ENCODE peak calls at places on chromosome 3, in nine cellular contexts. One of them, this sample, is unnamed. For H3K36me3, the result is how much of the 10 kb centered on the place peaks cover.

GRCh38 chr3:9622438-9622837 is 26.9 kb upstream of the MTMR14 start:
- DNase-seq in cardiac muscle cell: no peak
- DNase-seq in psoas muscle: no peak
- DNase-seq in endothelial cell of umbilical vein: no peak
- DNase-seq in H7: no peak
- DNase-seq in Caco-2: peak
- DNase-seq in tibial nerve: no peak
- DNase-seq in PC-3: peak
- DNase-seq in hepatocyte: no peak
- DNase-seq in this sample: no peak

GRCh38 chr3:158659454-158660237 is 12.8 kb downstream of the LXN start:
- DNase-seq in cardiac muscle cell: peak
- DNase-seq in PC-3: peak
- DNase-seq in Caco-2: peak
- DNase-seq in psoas muscle: peak
- DNase-seq in endothelial cell of umbilical vein: peak
- DNase-seq in tibial nerve: peak
- DNase-seq in hepatocyte: peak
- DNase-seq in H7: peak
- DNase-seq in this sample: peak

GRCh38 chr3:98602078-98602678 is 8.8 kb upstream of the CPOX start:
- DNase-seq in psoas muscle: no peak
- DNase-seq in hepatocyte: peak
- DNase-seq in cardiac muscle cell: peak
- DNase-seq in Caco-2: peak
- DNase-seq in H7: peak
- DNase-seq in PC-3: peak
- DNase-seq in tibial nerve: peak
- DNase-seq in endothelial cell of umbilical vein: peak
- DNase-seq in this sample: peak

GRCh38 chr3:15428539-15428938 is 1.1 kb downstream of the EAF1 start:
- DNase-seq in psoas muscle: no peak
- DNase-seq in endothelial cell of umbilical vein: peak
- DNase-seq in hepatocyte: peak
- DNase-seq in Caco-2: no peak
- DNase-seq in tibial nerve: no peak
- DNase-seq in cardiac muscle cell: no peak
- DNase-seq in PC-3: peak
- DNase-seq in H7: no peak
- DNase-seq in this sample: peak

GRCh38 chr3:49553320-49553689 is 972 bp upstream of the BSN start:
- DNase-seq in H7: no peak
- DNase-seq in cardiac muscle cell: no peak
- DNase-seq in hepatocyte: no peak
- DNase-seq in Caco-2: no peak
- DNase-seq in PC-3: no peak
- DNase-seq in psoas muscle: no peak
- DNase-seq in endothelial cell of umbilical vein: no peak
- DNase-seq in tibial nerve: no peak
- DNase-seq in this sample: no peak

GRCh38 chr3:47578119-47578630 is 490 bp downstream of the CSPG5 start:
- DNase-seq in PC-3: no peak
- DNase-seq in tibial nerve: no peak
- DNase-seq in hepatocyte: peak
- DNase-seq in H7: peak
- DNase-seq in Caco-2: peak
- DNase-seq in endothelial cell of umbilical vein: no peak
- DNase-seq in psoas muscle: peak
- DNase-seq in cardiac muscle cell: peak
- DNase-seq in this sample: peak

GRCh38 chr3:30124435-30125390 is 481.7 kb upstream of the TGFBR2 start:
- DNase-seq in hepatocyte: peak
- DNase-seq in Caco-2: no peak
- DNase-seq in endothelial cell of umbilical vein: no peak
- DNase-seq in cardiac muscle cell: peak
- DNase-seq in tibial nerve: no peak
- DNase-seq in H7: no peak
- DNase-seq in psoas muscle: no peak
- DNase-seq in PC-3: peak
- DNase-seq in this sample: peak

GRCh38 chr3:42501681-42502428 is 588 bp upstream of the VIPR1 start:
- DNase-seq in cardiac muscle cell: peak
- DNase-seq in endothelial cell of umbilical vein: peak
- DNase-seq in PC-3: peak
- DNase-seq in psoas muscle: peak
- DNase-seq in Caco-2: peak
- DNase-seq in hepatocyte: peak
- DNase-seq in H7: peak
- DNase-seq in tibial nerve: no peak
- DNase-seq in this sample: peak

GRCh38 chr3:71305246-71306206 is 278.0 kb downstream of the FOXP1 start:
- DNase-seq in Caco-2: peak
- DNase-seq in tibial nerve: peak
- DNase-seq in cardiac muscle cell: peak
- DNase-seq in H7: peak
- DNase-seq in endothelial cell of umbilical vein: peak
- DNase-seq in psoas muscle: peak
- DNase-seq in PC-3: peak
- DNase-seq in hepatocyte: peak
- DNase-seq in this sample: peak

GRCh38 chr3:180802837-180803236 is 109.6 kb upstream of the FXR1 start:
- DNase-seq in psoas muscle: no peak
- DNase-seq in cardiac muscle cell: peak
- DNase-seq in H7: no peak
- DNase-seq in tibial nerve: no peak
- DNase-seq in hepatocyte: peak
- DNase-seq in Caco-2: peak
- DNase-seq in endothelial cell of umbilical vein: peak
- DNase-seq in PC-3: peak
- DNase-seq in this sample: peak

GRCh38 chr3:111714305-111714704 is 119.2 kb upstream of the ZBED2 start:
- DNase-seq in Caco-2: no peak
- DNase-seq in psoas muscle: no peak
- DNase-seq in H7: peak
- DNase-seq in endothelial cell of umbilical vein: no peak
- DNase-seq in hepatocyte: no peak
- DNase-seq in PC-3: peak
- DNase-seq in tibial nerve: no peak
- DNase-seq in cardiac muscle cell: peak
- DNase-seq in this sample: no peak

GRCh38 chr3:294581-294980 is 98.0 kb downstream of the CHL1 start:
- DNase-seq in hepatocyte: no peak
- DNase-seq in PC-3: peak
- DNase-seq in Caco-2: no peak
- DNase-seq in cardiac muscle cell: no peak
- DNase-seq in psoas muscle: no peak
- DNase-seq in H7: no peak
- DNase-seq in endothelial cell of umbilical vein: no peak
- DNase-seq in tibial nerve: no peak
- DNase-seq in this sample: no peak

GRCh38 chr3:45105855-45106655 is 40.1 kb downstream of the CDCP1 start:
- DNase-seq in cardiac muscle cell: no peak
- DNase-seq in H7: no peak
- DNase-seq in PC-3: peak
- DNase-seq in endothelial cell of umbilical vein: peak
- DNase-seq in tibial nerve: no peak
- DNase-seq in hepatocyte: no peak
- DNase-seq in Caco-2: no peak
- DNase-seq in psoas muscle: no peak
- DNase-seq in this sample: no peak

GRCh38 chr3:45110185-45110833 is 35.9 kb downstream of the CDCP1 start:
- DNase-seq in Caco-2: no peak
- DNase-seq in psoas muscle: no peak
- DNase-seq in cardiac muscle cell: no peak
- DNase-seq in PC-3: no peak
- DNase-seq in tibial nerve: no peak
- DNase-seq in endothelial cell of umbilical vein: no peak
- DNase-seq in hepatocyte: peak
- DNase-seq in H7: no peak
- DNase-seq in this sample: peak

GRCh38 chr3:45112939-45113338 is 33.2 kb downstream of the CDCP1 start:
- DNase-seq in Caco-2: no peak
- DNase-seq in tibial nerve: no peak
- DNase-seq in psoas muscle: no peak
- DNase-seq in cardiac muscle cell: no peak
- DNase-seq in endothelial cell of umbilical vein: no peak
- DNase-seq in PC-3: peak
- DNase-seq in hepatocyte: no peak
- DNase-seq in H7: no peak
- DNase-seq in this sample: no peak

GRCh38 chr3:45106874-45107273 is 39.3 kb downstream of the CDCP1 start:
- DNase-seq in H7: no peak
- DNase-seq in PC-3: no peak
- DNase-seq in hepatocyte: no peak
- DNase-seq in Caco-2: no peak
- DNase-seq in endothelial cell of umbilical vein: no peak
- DNase-seq in tibial nerve: no peak
- DNase-seq in cardiac muscle cell: no peak
- DNase-seq in psoas muscle: no peak
- DNase-seq in this sample: no peak

DNA sequence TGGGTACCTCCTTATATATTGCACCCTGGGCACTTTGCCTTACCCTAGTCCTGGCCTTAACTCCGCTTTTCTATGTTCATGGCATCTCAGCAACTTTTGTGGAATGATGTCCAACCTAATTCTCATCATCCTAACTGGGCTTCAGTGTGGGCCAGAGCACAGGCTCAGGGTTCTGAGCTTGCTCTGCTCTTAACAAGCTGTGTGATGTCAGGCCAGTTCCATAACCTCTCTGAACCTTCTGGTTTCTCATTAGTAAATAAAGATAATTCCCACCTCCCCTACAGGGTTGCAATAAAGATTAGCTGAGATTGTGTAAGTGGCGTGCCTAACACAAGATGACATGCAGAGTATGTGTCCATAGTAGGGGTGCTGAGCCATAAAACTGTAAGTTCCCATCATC is 36.4 kb downstream of the CDCP1 start:
- DNase-seq in hepatocyte: no peak
- DNase-seq in PC-3: no peak
- DNase-seq in cardiac muscle cell: no peak
- DNase-seq in H7: no peak
- DNase-seq in Caco-2: no peak
- DNase-seq in psoas muscle: no peak
- DNase-seq in endothelial cell of umbilical vein: no peak
- DNase-seq in tibial nerve: no peak
- DNase-seq in this sample: no peak
- H3K36me3 ChIP-seq in hepatocyte: under half
- H3K36me3 ChIP-seq in PC-3: half or more
- H3K36me3 ChIP-seq in cardiac muscle cell: under half
- H3K36me3 ChIP-seq in H7: under half
- H3K36me3 ChIP-seq in Caco-2: under half
- H3K36me3 ChIP-seq in psoas muscle: under half
- H3K36me3 ChIP-seq in endothelial cell of umbilical vein: under half
- H3K36me3 ChIP-seq in tibial nerve: under half
- H3K36me3 ChIP-seq in this sample: under half

GRCh38 chr3:78717042-78717441 is 1050.8 kb downstream of the ROBO1 start:
- DNase-seq in H7: no peak
- DNase-seq in hepatocyte: no peak
- DNase-seq in Caco-2: no peak
- DNase-seq in PC-3: no peak
- DNase-seq in endothelial cell of umbilical vein: no peak
- DNase-seq in cardiac muscle cell: no peak
- DNase-seq in psoas muscle: no peak
- DNase-seq in tibial nerve: no peak
- DNase-seq in this sample: no peak
- H3K36me3 ChIP-seq in H7: under half
- H3K36me3 ChIP-seq in hepatocyte: under half
- H3K36me3 ChIP-seq in Caco-2: under half
- H3K36me3 ChIP-seq in PC-3: under half
- H3K36me3 ChIP-seq in endothelial cell of umbilical vein: under half
- H3K36me3 ChIP-seq in cardiac muscle cell: under half
- H3K36me3 ChIP-seq in psoas muscle: under half
- H3K36me3 ChIP-seq in tibial nerve: under half
- H3K36me3 ChIP-seq in this sample: under half

DNA sequence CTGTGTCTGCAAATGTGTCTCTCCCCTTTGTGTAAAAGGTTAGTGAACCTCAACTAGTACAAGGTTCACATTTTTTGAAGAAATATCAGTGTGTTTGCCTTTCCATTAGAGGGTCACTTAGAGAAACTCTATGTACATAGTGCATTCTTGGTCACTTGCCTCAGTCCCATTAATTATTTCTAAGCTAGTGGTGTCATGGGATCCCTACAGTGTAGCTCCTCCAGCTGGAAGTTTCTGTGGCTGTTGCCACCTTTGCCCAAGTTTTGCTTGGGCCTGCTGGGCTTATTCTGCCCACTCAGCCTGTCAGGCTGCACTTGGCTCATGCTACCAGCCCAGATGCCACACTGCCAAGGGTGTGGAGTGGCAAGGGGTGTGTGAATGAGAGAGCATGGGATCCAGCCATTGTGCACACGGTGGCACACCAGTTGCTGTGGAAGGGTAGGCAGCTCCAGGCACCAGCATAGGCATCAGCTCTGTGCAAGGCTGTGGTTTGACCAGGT is 161.7 kb downstream of the ARPP21 start:
- DNase-seq in tibial nerve: no peak
- DNase-seq in endothelial cell of umbilical vein: no peak
- DNase-seq in H7: no peak
- DNase-seq in cardiac muscle cell: no peak
- DNase-seq in Caco-2: peak
- DNase-seq in psoas muscle: no peak
- DNase-seq in PC-3: no peak
- DNase-seq in hepatocyte: peak
- DNase-seq in this sample: no peak
- H3K36me3 ChIP-seq in tibial nerve: under half
- H3K36me3 ChIP-seq in endothelial cell of umbilical vein: under half
- H3K36me3 ChIP-seq in H7: under half
- H3K36me3 ChIP-seq in cardiac muscle cell: under half
- H3K36me3 ChIP-seq in Caco-2: under half
- H3K36me3 ChIP-seq in psoas muscle: under half
- H3K36me3 ChIP-seq in PC-3: under half
- H3K36me3 ChIP-seq in hepatocyte: under half
- H3K36me3 ChIP-seq in this sample: under half

GRCh38 chr3:11692251-11692813 is 48.6 kb upstream of the VGLL4 start:
- DNase-seq in hepatocyte: no peak
- DNase-seq in endothelial cell of umbilical vein: no peak
- DNase-seq in tibial nerve: no peak
- DNase-seq in psoas muscle: no peak
- DNase-seq in Caco-2: no peak
- DNase-seq in PC-3: no peak
- DNase-seq in H7: no peak
- DNase-seq in cardiac muscle cell: no peak
- DNase-seq in this sample: no peak

GRCh38 chr3:11690863-11691833 is 47.4 kb upstream of the VGLL4 start:
- DNase-seq in psoas muscle: no peak
- DNase-seq in hepatocyte: peak
- DNase-seq in endothelial cell of umbilical vein: peak
- DNase-seq in H7: no peak
- DNase-seq in cardiac muscle cell: no peak
- DNase-seq in Caco-2: peak
- DNase-seq in tibial nerve: no peak
- DNase-seq in PC-3: peak
- DNase-seq in this sample: no peak

DNA sequence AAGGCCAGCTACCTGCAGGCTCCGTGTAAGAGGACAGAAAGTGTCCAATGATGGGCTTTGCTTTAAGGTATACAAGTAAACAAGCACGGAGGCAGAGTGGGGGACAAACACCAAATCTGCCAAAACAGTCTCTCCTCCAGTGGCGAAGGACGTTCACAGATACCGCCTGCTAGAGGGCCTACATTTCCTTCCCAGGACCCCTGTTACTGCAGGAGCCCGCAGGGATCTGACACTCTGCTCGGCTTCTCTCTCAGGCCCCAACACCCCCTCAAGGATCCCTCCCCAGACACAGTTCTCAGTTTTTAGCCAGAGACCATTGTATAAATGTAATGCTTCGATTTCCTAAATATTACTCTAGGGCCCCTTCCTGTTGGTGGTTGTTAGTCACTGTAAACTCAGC is 46.0 kb upstream of the VGLL4 start:
- DNase-seq in psoas muscle: no peak
- DNase-seq in cardiac muscle cell: no peak
- DNase-seq in hepatocyte: no peak
- DNase-seq in tibial nerve: no peak
- DNase-seq in H7: no peak
- DNase-seq in PC-3: no peak
- DNase-seq in Caco-2: no peak
- DNase-seq in endothelial cell of umbilical vein: no peak
- DNase-seq in this sample: no peak
- H3K36me3 ChIP-seq in psoas muscle: under half
- H3K36me3 ChIP-seq in cardiac muscle cell: under half
- H3K36me3 ChIP-seq in hepatocyte: under half
- H3K36me3 ChIP-seq in tibial nerve: under half
- H3K36me3 ChIP-seq in H7: under half
- H3K36me3 ChIP-seq in PC-3: under half
- H3K36me3 ChIP-seq in Caco-2: under half
- H3K36me3 ChIP-seq in endothelial cell of umbilical vein: under half
- H3K36me3 ChIP-seq in this sample: under half